ENCODE peak calls at places on chromosome 16, in six cellular contexts. Q is AG10803, W is neuronal stem cell, T is PC-3, I is T-helper 2 cell, S is GM19239. O is an unnamed sample.

GRCh38 chr16:23469814-23470213 is 16.8 kb upstream of the COG7 start:
- DNase-seq in Q (no peak), W (no peak), T (peak), I (no peak), S (no peak), O (no peak)

GRCh38 chr16:53219795-53220194 is 165.0 kb downstream of the CHD9 start:
- DNase-seq in Q (no peak), W (no peak), T (peak), I (no peak), S (no peak), O (no peak)

GRCh38 chr16:3675601-3676130 is 21.2 kb downstream of the DNASE1 start:
- DNase-seq in Q (no peak), W (no peak), T (no peak), I (no peak), S (no peak), O (no peak)

GRCh38 chr16:6689643-6690042 is 643.0 kb upstream of the RBFOX1 start:
- DNase-seq in Q (no peak), W (peak), T (no peak), I (no peak), S (no peak), O (no peak)

GRCh38 chr16:81642107-81642436 is 137.0 kb upstream of the PLCG2 start:
- DNase-seq in Q (no peak), W (no peak), T (no peak), I (no peak), S (no peak), O (no peak)

GRCh38 chr16:9206156-9206555 is 114.7 kb downstream of the HAPSTR1 start:
- DNase-seq in Q (no peak), W (no peak), T (no peak), I (no peak), S (no peak), O (no peak)

GRCh38 chr16:28899882-28900600 is 21.8 kb downstream of the ATP2A1 start:
- DNase-seq in Q (no peak), W (no peak), T (no peak), I (no peak), S (no peak), O (no peak)

GRCh38 chr16:17470871-17471744 is at the start of gene XYLT1:
- DNase-seq in Q (peak), W (no peak), T (peak), I (peak), S (peak), O (peak)

GRCh38 chr16:86676216-86676800 is 98.0 kb downstream of the FOXL1 start:
- DNase-seq in Q (peak), W (no peak), T (peak), I (no peak), S (no peak), O (no peak)

GRCh38 chr16:8346291-8346690 is 244.0 kb downstream of the TMEM114 start:
- DNase-seq in Q (no peak), W (peak), T (no peak), I (no peak), S (no peak), O (no peak)

GRCh38 chr16:3480901-3481695 is 14.2 kb downstream of the C16orf90 start:
- DNase-seq in Q (no peak), W (no peak), T (no peak), I (no peak), S (no peak), O (no peak)

GRCh38 chr16:27779719-27780161 is 229.8 kb downstream of the KATNIP start:
- DNase-seq in Q (peak), W (peak), T (no peak), I (no peak), S (no peak), O (peak)

GRCh38 chr16:48011888-48012658 is 143.7 kb downstream of the ABCC12 start:
- DNase-seq in Q (no peak), W (no peak), T (no peak), I (no peak), S (no peak), O (no peak)

GRCh38 chr16:88762941-88763340 is 22.1 kb downstream of the PIEZO1 start:
- DNase-seq in Q (no peak), W (no peak), T (no peak), I (no peak), S (no peak), O (no peak)

GRCh38 chr16:68470461-68471150 is 22.3 kb upstream of the SMPD3 start:
- DNase-seq in Q (no peak), W (no peak), T (no peak), I (no peak), S (peak), O (no peak)

GRCh38 chr16:1069154-1069553 is 3.4 kb upstream of the SSTR5 start:
- DNase-seq in Q (no peak), W (no peak), T (no peak), I (no peak), S (no peak), O (no peak)

GRCh38 chr16:68715471-68715870 is 21.6 kb upstream of the CDH1 start:
- DNase-seq in Q (no peak), W (no peak), T (no peak), I (no peak), S (no peak), O (no peak)

GRCh38 chr16:19008770-19009169 is 25.0 kb downstream of the TMC7 start:
- DNase-seq in Q (peak), W (no peak), T (no peak), I (no peak), S (no peak), O (no peak)

GRCh38 chr16:19589771-19590302 is 34.3 kb downstream of the VPS35L start:
- DNase-seq in Q (peak), W (no peak), T (no peak), I (no peak), S (no peak), O (no peak)

GRCh38 chr16:50323335-50324011 is 45.3 kb downstream of the BRD7 start:
- DNase-seq in Q (peak), W (no peak), T (peak), I (no peak), S (no peak), O (no peak)

GRCh38 chr16:79307214-79307613 is 293.3 kb downstream of the MAF start:
- DNase-seq in Q (no peak), W (no peak), T (no peak), I (no peak), S (no peak), O (no peak)

GRCh38 chr16:50467943-50468748 is 80.0 kb upstream of the NKD1 start:
- DNase-seq in Q (no peak), W (peak), T (no peak), I (no peak), S (no peak), O (peak)

GRCh38 chr16:12062343-12063003 is 85.9 kb downstream of the SNX29 start:
- DNase-seq in Q (peak), W (no peak), T (peak), I (no peak), S (no peak), O (no peak)

GRCh38 chr16:81758376-81758775 is 20.7 kb upstream of the PLCG2 start:
- DNase-seq in Q (no peak), W (no peak), T (peak), I (no peak), S (no peak), O (no peak)

GRCh38 chr16:2597560-2597902 is 59.7 kb downstream of the PDPK1 start:
- DNase-seq in Q (no peak), W (no peak), T (no peak), I (no peak), S (no peak), O (no peak)

GRCh38 chr16:69861276-69862030 is 89.7 kb upstream of the CLEC18A start:
- DNase-seq in Q (peak), W (no peak), T (no peak), I (no peak), S (no peak), O (no peak)

GRCh38 chr16:59593256-59593655 is 859.1 kb upstream of the GOT2 start:
- DNase-seq in Q (peak), W (no peak), T (peak), I (no peak), S (no peak), O (no peak)

GRCh38 chr16:49859139-49859947 is 3.4 kb upstream of the ZNF423 start:
- DNase-seq in Q (no peak), W (no peak), T (no peak), I (no peak), S (no peak), O (no peak)

GRCh38 chr16:85381738-85382592 is 231.2 kb upstream of the GSE1 start:
- DNase-seq in Q (no peak), W (no peak), T (no peak), I (no peak), S (no peak), O (peak)

GRCh38 chr16:7566360-7566759 is 233.7 kb downstream of the RBFOX1 start:
- DNase-seq in Q (no peak), W (no peak), T (no peak), I (no peak), S (no peak), O (no peak)

GRCh38 chr16:50739031-50739430 is 2.9 kb upstream of the CYLD start:
- DNase-seq in Q (no peak), W (no peak), T (no peak), I (no peak), S (no peak), O (no peak)

GRCh38 chr16:51881731-51882130 is 665.2 kb downstream of the TOX3 start:
- DNase-seq in Q (peak), W (no peak), T (no peak), I (no peak), S (no peak), O (no peak)

GRCh38 chr16:88770459-88771293 is 14.3 kb downstream of the PIEZO1 start:
- DNase-seq in Q (no peak), W (peak), T (peak), I (no peak), S (no peak), O (peak)